ENCODE peak calls at places on chromosomes 12 and 14, in nine cellular contexts. X, W, U, V, J, K, M, T and E are unnamed samples.

GRCh38 chr12:104549820-104550480 is 93.2 kb downstream of the CHST11 start:
- DNase-seq in K (no peak), U (peak), V (no peak), M (no peak), J (no peak), T (no peak), W (no peak), X (no peak), E (no peak)

GRCh38 chr12:118035194-118036041 is 18.9 kb downstream of the RFC5 start:
- DNase-seq in T (no peak), W (no peak), X (no peak), M (peak), K (no peak), V (no peak), J (peak), U (no peak), E (no peak)

GRCh38 chr12:55706840-55707671 is 648 bp downstream of the ITGA7 start:
- DNase-seq in M (peak), U (no peak), W (peak), K (no peak), V (peak), X (no peak), J (no peak), T (no peak), E (no peak)

GRCh38 chr14:91368681-91369416 is 48.8 kb downstream of the CCDC88C start:
- DNase-seq in K (no peak), T (no peak), W (no peak), J (no peak), V (no peak), U (no peak), X (no peak), M (no peak), E (no peak)

GRCh38 chr12:66848967-66849366 is 170.1 kb upstream of the GRIP1 start:
- DNase-seq in W (no peak), J (no peak), U (no peak), X (no peak), T (no peak), V (no peak), M (no peak), K (no peak), E (no peak)

GRCh38 chr12:77847665-77848431 is 17.2 kb downstream of the NAV3 start:
- DNase-seq in X (no peak), K (no peak), M (no peak), W (no peak), J (no peak), T (no peak), V (no peak), U (peak), E (no peak)

GRCh38 chr14:41629876-41630275 is 23.2 kb downstream of the LRFN5 start:
- DNase-seq in W (no peak), V (no peak), X (no peak), K (no peak), T (no peak), M (no peak), U (no peak), J (no peak), E (no peak)

GRCh38 chr12:98870521-98870920 is 225.4 kb downstream of the APAF1 start:
- DNase-seq in T (no peak), X (no peak), K (no peak), W (no peak), U (no peak), J (no peak), V (no peak), M (no peak), E (no peak)

GRCh38 chr12:54988402-54989054 is 4.0 kb upstream of the TESPA1 start:
- DNase-seq in M (peak), W (no peak), X (no peak), J (no peak), V (no peak), K (peak), U (no peak), T (peak), E (peak)

GRCh38 chr12:122096591-122097149 is 18.1 kb downstream of the MLXIP start:
- DNase-seq in W (no peak), X (no peak), M (no peak), T (no peak), J (no peak), U (peak), V (no peak), K (no peak), E (no peak)

GRCh38 chr14:57692671-57693070 is 173.2 kb downstream of the SLC35F4 start:
- DNase-seq in W (no peak), U (peak), T (no peak), X (no peak), V (peak), J (peak), K (no peak), M (peak), E (no peak)

GRCh38 chr14:54696998-54697397 is 130.1 kb downstream of the SAMD4A start:
- DNase-seq in W (no peak), V (no peak), J (no peak), X (no peak), U (peak), T (no peak), M (no peak), K (no peak), E (no peak)

GRCh38 chr12:76346798-76347420 is 1.3 kb downstream of the BBS10 start:
- DNase-seq in T (no peak), M (peak), W (no peak), K (no peak), X (no peak), J (peak), V (peak), U (peak), E (no peak)

GRCh38 chr12:124411291-124411878 is 116.5 kb downstream of the RFLNA start:
- DNase-seq in K (no peak), T (no peak), W (peak), U (peak), V (no peak), M (no peak), J (no peak), X (no peak), E (no peak)

GRCh38 chr12:69330475-69331473 is 17.4 kb upstream of the LYZ start:
- DNase-seq in T (peak), W (peak), X (peak), J (peak), K (no peak), U (peak), M (peak), V (peak), E (no peak)

GRCh38 chr14:67516679-67517078 is 16.4 kb upstream of the PLEKHH1 start:
- DNase-seq in T (no peak), M (no peak), V (no peak), X (no peak), U (no peak), K (no peak), J (no peak), W (no peak), E (no peak)

GRCh38 chr14:94059998-94060397 is 21.0 kb downstream of the DDX24 start:
- DNase-seq in X (no peak), J (no peak), V (no peak), K (no peak), T (no peak), M (no peak), U (no peak), W (no peak), E (no peak)

GRCh38 chr14:29710015-29710414 is 217.6 kb downstream of the PRKD1 start:
- DNase-seq in M (peak), U (peak), K (no peak), V (no peak), W (no peak), J (no peak), X (no peak), T (no peak), E (no peak)

GRCh38 chr12:70798016-70798768 is 122.3 kb downstream of the PTPRR start:
- DNase-seq in J (no peak), U (peak), V (no peak), X (no peak), T (no peak), W (no peak), K (no peak), M (no peak), E (no peak)

GRCh38 chr12:110658882-110659281 is 30.0 kb downstream of the HVCN1 start:
- DNase-seq in T (no peak), W (no peak), U (no peak), X (no peak), V (no peak), J (no peak), M (no peak), K (no peak), E (no peak)

GRCh38 chr14:52918486-52918885 is 32.4 kb downstream of the FERMT2 start:
- DNase-seq in J (peak), K (no peak), X (peak), V (no peak), W (no peak), M (no peak), U (peak), T (no peak), E (no peak)

GRCh38 chr12:58204086-58204485 is 262.7 kb downstream of the ATP23 start:
- DNase-seq in W (no peak), U (no peak), J (no peak), K (no peak), T (no peak), M (no peak), X (no peak), V (no peak), E (no peak)

GRCh38 chr12:120640840-120641833 is 711 bp downstream of the CABP1 start:
- DNase-seq in J (peak), U (peak), T (peak), K (peak), M (peak), X (peak), V (peak), W (peak), E (no peak)

GRCh38 chr14:60508707-60509437 is at the start of gene SIX6:
- DNase-seq in K (peak), T (no peak), W (peak), X (no peak), M (no peak), J (peak), U (no peak), V (no peak), E (no peak)

DNA sequence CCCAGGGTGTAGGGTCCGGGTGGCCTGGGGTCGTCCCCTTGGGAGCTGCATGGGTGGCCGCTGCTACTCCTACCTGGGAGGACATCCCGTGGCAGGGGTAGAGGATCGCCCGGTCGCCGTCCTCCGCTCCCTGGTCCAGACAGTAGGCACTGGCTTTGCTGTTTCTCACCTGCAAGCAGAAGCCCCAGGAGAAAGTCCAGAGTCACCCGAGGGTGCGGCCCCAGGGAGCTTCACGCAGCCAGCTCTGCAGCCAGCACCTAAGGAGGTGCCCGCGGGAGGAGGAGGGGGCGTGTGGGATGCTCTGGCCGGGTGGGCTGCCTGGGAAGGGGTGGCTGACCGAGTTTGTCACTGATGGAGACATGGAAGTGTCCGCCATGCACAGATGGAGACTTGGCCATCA is 54.8 kb downstream of the NOC4L start:
- DNase-seq in T (no peak), M (no peak), J (no peak), U (no peak), X (no peak), K (no peak), V (no peak), W (no peak), E (no peak)
- TF ChIP-seq CTCF in T (no peak), M (no peak), J (no peak), U (no peak), X (no peak), K (no peak), V (no peak), W (no peak), E (no peak)

DNA sequence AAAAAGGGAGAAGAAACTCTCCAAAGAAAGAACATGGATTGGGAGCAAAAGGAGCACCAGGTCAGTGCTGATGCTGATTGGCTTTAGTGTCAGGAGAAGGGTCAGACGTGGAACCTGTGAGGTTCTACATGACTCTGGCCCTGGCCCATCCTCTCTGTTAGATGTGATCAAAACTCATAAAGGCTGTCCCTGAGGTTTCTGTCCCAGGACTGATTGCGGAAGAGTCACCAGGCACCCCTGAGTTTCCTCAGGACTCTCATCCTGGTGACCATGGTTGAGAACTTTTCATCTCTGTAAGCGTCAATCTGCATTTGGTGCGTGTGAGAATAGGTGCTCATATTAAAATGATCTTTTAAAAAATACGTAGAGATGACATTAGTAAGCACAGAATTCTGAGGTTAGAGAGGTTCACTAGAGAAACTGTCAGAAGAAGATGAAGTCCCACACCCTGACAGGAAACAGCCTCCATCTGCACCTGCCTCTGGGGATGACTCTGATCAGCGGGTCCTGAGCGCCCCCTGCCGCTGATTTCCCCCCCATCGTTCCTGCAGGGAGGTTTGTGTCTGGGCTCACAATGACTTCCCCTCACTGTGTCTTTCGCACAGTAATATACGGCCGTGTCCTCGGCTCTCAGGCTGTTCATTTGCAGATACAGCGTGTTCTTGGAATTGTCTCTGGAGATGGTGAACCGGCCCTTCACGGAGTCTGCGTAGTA is 741.8 kb downstream of the TMEM121 start:
- DNase-seq in V (peak), W (no peak), T (peak), M (peak), X (peak), U (no peak), J (peak), K (no peak), E (no peak)
- TF ChIP-seq CTCF in V (peak), W (no peak), T (peak), M (no peak), X (peak), U (no peak), J (no peak), K (no peak), E (no peak)

DNA sequence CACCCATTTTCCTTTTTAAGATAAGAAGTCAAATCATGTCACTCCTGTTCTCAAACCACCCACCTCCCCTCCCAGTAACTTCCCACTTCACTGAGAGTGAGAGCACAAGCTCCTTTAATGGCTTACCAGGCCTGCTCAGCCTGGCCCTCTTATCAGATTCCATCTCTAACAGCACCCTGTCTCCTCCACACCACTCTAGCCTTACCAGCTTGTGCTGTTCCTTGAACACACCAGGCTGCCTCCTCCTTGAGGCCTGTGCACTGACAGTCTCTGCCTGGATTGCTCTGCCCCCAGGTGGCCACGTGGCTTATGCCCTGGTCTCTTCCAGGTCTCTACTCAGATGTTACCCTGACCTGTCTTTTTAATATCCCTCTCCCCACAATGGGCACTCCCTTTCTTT is 40.1 kb upstream of the EVL start:
- DNase-seq in T (peak), U (peak), J (peak), M (peak), V (peak), X (no peak), W (no peak), K (no peak), E (no peak)
- TF ChIP-seq CTCF in T (peak), U (peak), J (peak), M (peak), V (peak), X (no peak), W (peak), K (no peak), E (no peak)

GRCh38 chr12:53185582-53186153 is 4.9 kb upstream of the CSAD start:
- DNase-seq in W (no peak), T (no peak), K (no peak), V (no peak), J (no peak), U (no peak), X (no peak), M (no peak), E (no peak)
- TF ChIP-seq CTCF in W (no peak), T (no peak), K (no peak), V (no peak), J (no peak), U (no peak), X (no peak), M (no peak), E (no peak)

GRCh38 chr14:95433094-95433478 is 83.4 kb downstream of the SYNE3 start:
- DNase-seq in X (no peak), V (no peak), T (no peak), M (no peak), W (no peak), J (no peak), U (no peak), K (no peak), E (no peak)
- TF ChIP-seq CTCF in X (no peak), V (no peak), T (no peak), M (no peak), W (no peak), J (no peak), U (peak), K (no peak), E (no peak)